ENCODE peak calls at places on chromosomes 1 and 21, in nine cellular contexts. Q is stimulated activated CD8-positive, alpha-beta memory T cell treated with anti-CD3 and anti-CD28 coated beads, Interleukin-15, amount 100 ng/mL, for 24 hours; A is GOT3; N is midbrain; E is stimulated activated CD4-positive, alpha-beta T cell treated with anti-CD3 and anti-CD28 coated beads, TNF-alpha, amount 100 ng/mL, for 4 hours; B is anterior cingulate cortex; F is activated CD4-positive, CD25-positive, alpha-beta regulatory T cell treated with anti-CD3 and anti-CD28 coated beads, Interleukin-2, amount 50 U/mL, for 16 hours; M is psoas muscle; Y is AG09309. Z is an unnamed sample.

GRCh38 chr1:147669475-147670318 is 627 bp downstream of the ACP6 start:
- DNase-seq in Q (peak), A (no peak), N (peak), E (no peak), B (no peak), F (no peak), M (peak), Y (no peak), Z (peak)

GRCh38 chr1:76830373-76830772 is 36.9 kb upstream of the ST6GALNAC5 start:
- DNase-seq in Q (no peak), A (no peak), N (no peak), E (no peak), B (no peak), F (no peak), M (no peak), Y (no peak), Z (no peak)

GRCh38 chr1:6858586-6858985 is 73.3 kb downstream of the CAMTA1 start:
- DNase-seq in Q (no peak), A (no peak), N (no peak), E (no peak), B (no peak), F (no peak), M (no peak), Y (no peak), Z (no peak)

GRCh38 chr1:8439015-8439702 is 121.2 kb downstream of the SLC45A1 start:
- DNase-seq in Q (no peak), A (no peak), N (peak), E (no peak), B (peak), F (no peak), M (peak), Y (peak), Z (peak)

GRCh38 chr1:117824612-117825011 is 104.8 kb downstream of the GDAP2 start:
- DNase-seq in Q (no peak), A (no peak), N (no peak), E (no peak), B (no peak), F (no peak), M (no peak), Y (no peak), Z (no peak)

GRCh38 chr1:79711001-79711431 is 704.5 kb upstream of the ADGRL4 start:
- DNase-seq in Q (no peak), A (no peak), N (no peak), E (no peak), B (no peak), F (no peak), M (no peak), Y (no peak), Z (no peak)

GRCh38 chr1:24236170-24237045 is 49.3 kb upstream of the IFNLR1 start:
- DNase-seq in Q (no peak), A (no peak), N (no peak), E (no peak), B (no peak), F (no peak), M (no peak), Y (peak), Z (no peak)

GRCh38 chr1:58183286-58183685 is 363.2 kb downstream of the OMA1 start:
- DNase-seq in Q (no peak), A (no peak), N (no peak), E (no peak), B (no peak), F (no peak), M (no peak), Y (no peak), Z (no peak)

GRCh38 chr1:39657923-39658485 is 13.9 kb downstream of the NT5C1A start:
- DNase-seq in Q (peak), A (peak), N (peak), E (peak), B (peak), F (peak), M (peak), Y (no peak), Z (peak)

GRCh38 chr1:208117410-208117809 is 126.8 kb downstream of the PLXNA2 start:
- DNase-seq in Q (no peak), A (no peak), N (no peak), E (no peak), B (no peak), F (no peak), M (no peak), Y (no peak), Z (no peak)

GRCh38 chr1:232223309-232223708 is 406.6 kb downstream of the SIPA1L2 start:
- DNase-seq in Q (no peak), A (no peak), N (no peak), E (no peak), B (no peak), F (no peak), M (no peak), Y (no peak), Z (no peak)

GRCh38 chr21:25385912-25386474 is 221.3 kb downstream of the MRPL39 start:
- DNase-seq in Q (no peak), A (no peak), N (peak), E (no peak), B (no peak), F (no peak), M (no peak), Y (peak), Z (peak)

GRCh38 chr1:43783671-43784205 is 76.4 kb downstream of the ST3GAL3 start:
- DNase-seq in Q (no peak), A (no peak), N (no peak), E (no peak), B (no peak), F (no peak), M (peak), Y (no peak), Z (no peak)

GRCh38 chr1:14108356-14109275 is 408.6 kb downstream of the PRDM2 start:
- DNase-seq in Q (no peak), A (no peak), N (no peak), E (no peak), B (no peak), F (no peak), M (no peak), Y (no peak), Z (peak)

Z was measured in cerebellar cortex.